ENCODE peak calls at places on chromosomes 11 and 22, in ten cellular contexts. G is left lung, T is choroid plexus epithelial cell, V is NB4, E is fibroblast of mammary gland, S is astrocyte of the cerebellum, W is sigmoid colon, A is IMR-90, D is A549, Z is HCT116. C is an unnamed sample.

GRCh38 chr11:102110761-102111010 is 439 bp downstream of the YAP1 start:
- DNase-seq in G (peak), A (no peak), S (no peak), D (no peak), E (no peak), V (no peak), W (no peak), Z (no peak), T (no peak), C (no peak)

GRCh38 chr11:123611698-123612097 is 42.7 kb downstream of the SCN3B start:
- DNase-seq in V (no peak), Z (no peak), T (no peak), W (no peak), S (no peak), A (no peak), D (no peak), G (no peak), E (no peak), C (no peak)

GRCh38 chr22:33921576-33922181 is 1.4 kb upstream of the LARGE1 start:
- DNase-seq in W (peak), Z (no peak), G (peak), V (peak), E (peak), S (no peak), D (peak), A (peak), T (peak), C (peak)

GRCh38 chr11:69142894-69143293 is 12.8 kb upstream of the SMIM38 start:
- DNase-seq in S (no peak), E (no peak), Z (no peak), W (no peak), D (no peak), G (no peak), T (no peak), V (peak), A (no peak), C (no peak)

GRCh38 chr11:68541983-68542382 is 81.4 kb downstream of the PPP6R3 start:
- DNase-seq in Z (no peak), G (no peak), W (no peak), V (no peak), T (peak), E (peak), S (no peak), A (no peak), D (no peak), C (no peak)

GRCh38 chr11:92329137-92329536 is 104.5 kb downstream of the FAT3 start:
- DNase-seq in T (no peak), A (no peak), V (no peak), D (no peak), W (no peak), S (no peak), E (no peak), Z (no peak), G (no peak), C (no peak)

GRCh38 chr11:5556596-5557188 is 8.4 kb upstream of the OR52H1 start:
- DNase-seq in S (no peak), D (no peak), T (no peak), V (no peak), G (no peak), E (no peak), A (no peak), W (no peak), Z (no peak), C (no peak)

GRCh38 chr11:67545280-67545679 is 22.0 kb upstream of the CABP2 start:
- DNase-seq in V (no peak), S (no peak), A (no peak), E (no peak), G (no peak), T (no peak), D (no peak), W (no peak), Z (no peak), C (no peak)

GRCh38 chr11:122803716-122804115 is 34.6 kb upstream of the CRTAM start:
- DNase-seq in D (no peak), S (no peak), A (no peak), W (no peak), E (no peak), V (no peak), T (no peak), G (no peak), Z (no peak), C (no peak)

GRCh38 chr11:27367881-27368280 is 4.9 kb upstream of the CCDC34 start:
- DNase-seq in V (no peak), T (no peak), W (no peak), Z (no peak), A (no peak), E (no peak), G (no peak), D (no peak), S (no peak), C (no peak)

GRCh38 chr22:31846161-31847115 is 92.6 kb downstream of the DEPDC5 start:
- DNase-seq in S (no peak), G (no peak), D (peak), A (peak), T (peak), V (peak), E (peak), W (no peak), Z (no peak), C (no peak)

GRCh38 chr11:133833899-133834296 is 11.4 kb downstream of the SPATA19 start:
- DNase-seq in T (no peak), Z (no peak), S (no peak), A (no peak), W (no peak), D (no peak), G (no peak), V (no peak), E (no peak), C (no peak)

GRCh38 chr11:33451364-33451763 is 194.2 kb downstream of the HIPK3 start:
- DNase-seq in T (no peak), E (no peak), G (no peak), W (no peak), V (no peak), Z (no peak), S (no peak), D (no peak), A (no peak), C (no peak)

GRCh38 chr11:75160880-75161279 is 10.0 kb downstream of the SLCO2B1 start:
- DNase-seq in E (no peak), T (peak), S (no peak), Z (no peak), V (no peak), G (no peak), W (no peak), D (no peak), A (no peak), C (no peak)

GRCh38 chr11:75160328-75160757 is 9.4 kb downstream of the SLCO2B1 start:
- DNase-seq in V (no peak), A (no peak), T (no peak), G (no peak), E (no peak), Z (no peak), D (no peak), S (no peak), W (no peak), C (no peak)

GRCh38 chr11:75161506-75161905 is 10.6 kb downstream of the SLCO2B1 start:
- DNase-seq in T (no peak), G (no peak), D (no peak), A (no peak), E (no peak), Z (no peak), V (no peak), S (no peak), W (no peak), C (no peak)

GRCh38 chr11:75158241-75158640 is 7.3 kb downstream of the SLCO2B1 start:
- DNase-seq in G (no peak), Z (no peak), W (no peak), A (no peak), T (no peak), D (no peak), S (no peak), V (no peak), E (no peak), C (no peak)

GRCh38 chr11:75159081-75159953 is 8.4 kb downstream of the SLCO2B1 start:
- DNase-seq in S (no peak), V (no peak), D (no peak), Z (no peak), A (no peak), T (no peak), E (no peak), G (no peak), W (no peak), C (no peak)
- TF ChIP-seq CTCF in S (no peak), V (no peak), D (no peak), Z (no peak), A (no peak), T (no peak), E (no peak), G (no peak), W (no peak), C (no peak)

DNA sequence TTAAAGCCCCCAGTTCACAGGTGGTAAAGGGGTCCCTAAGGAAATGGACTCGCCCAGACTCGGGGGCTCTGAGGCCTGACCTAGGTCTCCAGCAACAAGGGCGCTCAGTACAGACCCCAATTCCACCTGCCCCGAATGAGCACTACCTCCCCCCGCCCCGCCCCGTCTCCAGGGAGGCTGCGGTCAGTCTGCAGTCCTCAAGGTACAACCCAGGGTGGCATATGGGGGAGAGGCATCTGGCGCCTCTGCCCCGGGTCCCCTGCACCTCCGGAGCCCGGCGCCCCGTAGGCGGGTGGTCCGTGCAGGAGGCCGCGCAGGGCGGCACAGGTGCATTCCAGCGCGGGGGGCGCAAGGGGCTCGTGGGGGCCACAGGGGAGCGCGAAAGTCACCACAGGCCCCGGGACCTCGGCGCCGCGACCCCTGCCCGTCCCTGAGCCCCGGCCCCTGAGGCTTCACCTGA is 361 bp downstream of the CTSD start:
- DNase-seq in S (no peak), A (no peak), V (no peak), W (no peak), D (no peak), T (no peak), G (no peak), Z (no peak), E (no peak), C (no peak)
- H3K4me3 ChIP-seq in S (peak), A (peak), V (peak), W (peak), D (peak), T (peak), G (peak), Z (peak), E (peak), C (peak)

DNA sequence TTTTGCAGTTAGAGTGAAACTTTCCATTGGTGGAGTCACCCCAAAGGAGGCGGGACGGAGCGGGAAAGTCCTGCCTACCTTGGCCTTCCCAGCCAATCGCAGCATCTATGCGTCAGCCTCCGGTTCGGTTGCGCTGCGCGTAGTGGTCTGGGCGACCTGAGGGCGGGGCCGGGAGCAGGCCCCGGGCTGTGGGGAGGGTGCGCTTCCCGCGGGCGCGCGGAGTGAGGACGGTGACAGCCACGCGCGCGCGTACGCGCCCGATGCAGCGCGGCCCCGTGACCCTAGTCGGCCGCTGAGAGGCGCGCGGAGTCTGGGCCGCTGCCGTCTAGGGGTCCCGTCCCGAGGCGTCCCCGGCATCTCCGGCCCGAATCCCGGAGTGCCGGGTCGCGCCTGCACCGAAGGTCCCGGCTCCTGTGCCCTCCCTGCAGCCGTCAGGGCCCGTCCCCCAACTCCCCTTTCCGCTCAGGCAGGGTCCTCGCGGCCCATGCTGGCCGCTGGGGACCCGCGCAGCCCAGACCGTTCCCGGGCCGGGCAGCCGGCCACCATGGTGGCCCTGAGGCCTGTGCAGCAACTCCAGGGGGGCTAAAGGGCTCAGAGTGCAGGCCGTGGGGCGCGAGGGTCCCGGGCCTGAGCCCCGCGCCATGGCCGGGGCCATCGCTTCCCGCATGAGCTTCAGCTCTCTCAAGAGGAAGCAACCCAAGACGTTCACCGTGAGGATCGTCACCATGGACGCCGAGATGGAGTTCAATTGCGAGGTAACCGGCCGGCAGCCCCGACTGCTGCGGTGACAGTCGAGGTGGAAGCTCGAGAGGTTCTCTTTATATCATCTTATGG is at the start of gene NF2:
- DNase-seq in W (peak), D (peak), E (peak), T (peak), A (peak), V (peak), S (peak), G (peak), Z (peak), C (peak)
- TF ChIP-seq CTCF in W (no peak), D (no peak), E (no peak), T (no peak), A (no peak), V (no peak), S (no peak), G (no peak), Z (no peak), C (no peak)

GRCh38 chr11:99098258-99098657 is 77.5 kb downstream of the CNTN5 start:
- DNase-seq in V (no peak), D (no peak), T (no peak), S (no peak), Z (no peak), A (no peak), E (no peak), G (no peak), W (no peak), C (no peak)
- H3K4me3 ChIP-seq in V (no peak), D (no peak), T (no peak), S (no peak), Z (no peak), A (no peak), E (no peak), G (no peak), W (no peak), C (no peak)

GRCh38 chr22:44645083-44645482 is 56.9 kb upstream of the PRR5 start:
- DNase-seq in D (no peak), Z (no peak), T (no peak), G (no peak), E (no peak), A (no peak), W (no peak), S (no peak), V (no peak), C (no peak)

GRCh38 chr22:44642096-44642644 is 59.8 kb upstream of the PRR5 start:
- DNase-seq in S (no peak), A (no peak), E (no peak), V (no peak), G (no peak), W (no peak), Z (no peak), T (no peak), D (no peak), C (no peak)

GRCh38 chr22:44638966-44639739 is 62.9 kb upstream of the PRR5 start:
- DNase-seq in Z (no peak), W (peak), V (no peak), G (no peak), E (peak), D (no peak), S (peak), A (no peak), T (peak), C (peak)

GRCh38 chr22:44640618-44641155 is 61.3 kb upstream of the PRR5 start:
- DNase-seq in Z (no peak), W (no peak), E (no peak), S (no peak), T (no peak), D (no peak), G (no peak), V (no peak), A (no peak), C (no peak)

GRCh38 chr22:44639891-44640617 is 62.0 kb upstream of the PRR5 start:
- DNase-seq in A (no peak), Z (no peak), E (no peak), W (no peak), D (no peak), G (no peak), V (no peak), S (no peak), T (no peak), C (no peak)
- TF ChIP-seq CTCF in A (no peak), Z (no peak), E (no peak), W (no peak), D (no peak), G (no peak), V (no peak), S (no peak), T (no peak), C (no peak)

GRCh38 chr11:65226103-65226442 is 35.7 kb upstream of the POLA2 start:
- DNase-seq in S (no peak), W (no peak), Z (no peak), A (no peak), T (no peak), D (no peak), G (peak), V (no peak), E (no peak), C (no peak)
- H3K4me3 ChIP-seq in S (peak), W (peak), Z (no peak), A (no peak), T (peak), D (no peak), G (peak), V (peak), E (peak), C (peak)

C was measured in AG10803.